ENCODE peak calls at places on chromosomes 12 and 14, in five cellular contexts. One of them, this sample, is unnamed.

GRCh38 chr14:100295376-100296105 is 10.7 kb downstream of the SLC25A29 start:
- DNase-seq in gastrocnemius medialis: peak; percentile 10
- DNase-seq in A549: no peak
- DNase-seq in Peyer's patch: no peak
- DNase-seq in IMR-90: no peak
- DNase-seq in this sample: peak; percentile 19

GRCh38 chr12:15698377-15698867 is 90.8 kb downstream of the EPS8 start:
- DNase-seq in gastrocnemius medialis: peak; percentile 13
- DNase-seq in A549: no peak
- DNase-seq in Peyer's patch: no peak
- DNase-seq in IMR-90: no peak
- DNase-seq in this sample: no peak

GRCh38 chr14:50935126-50936090 is 8.9 kb downstream of the PYGL start:
- DNase-seq in gastrocnemius medialis: no peak
- DNase-seq in A549: no peak
- DNase-seq in Peyer's patch: no peak
- DNase-seq in IMR-90: no peak
- DNase-seq in this sample: no peak

GRCh38 chr14:100416921-100417451 is 93.8 kb downstream of the SLC25A47 start:
- DNase-seq in gastrocnemius medialis: no peak
- DNase-seq in A549: peak; percentile 55
- DNase-seq in Peyer's patch: peak; percentile 53
- DNase-seq in IMR-90: peak; percentile 83
- DNase-seq in this sample: no peak

GRCh38 chr14:98937021-98937420 is 335.0 kb downstream of the BCL11B start:
- DNase-seq in gastrocnemius medialis: no peak
- DNase-seq in A549: no peak
- DNase-seq in Peyer's patch: no peak
- DNase-seq in IMR-90: no peak
- DNase-seq in this sample: no peak

GRCh38 chr12:50224026-50224692 is 57.0 kb upstream of the CERS5 start:
- DNase-seq in gastrocnemius medialis: peak; percentile 33
- DNase-seq in A549: peak; percentile 63
- DNase-seq in Peyer's patch: peak; percentile 67
- DNase-seq in IMR-90: peak; percentile 61
- DNase-seq in this sample: no peak

GRCh38 chr12:109182041-109182839 is 65.9 kb downstream of the ACACB start:
- DNase-seq in gastrocnemius medialis: no peak
- DNase-seq in A549: no peak
- DNase-seq in Peyer's patch: no peak
- DNase-seq in IMR-90: no peak
- DNase-seq in this sample: no peak

GRCh38 chr14:60101801-60102200 is 10.1 kb downstream of the PCNX4 start:
- DNase-seq in gastrocnemius medialis: no peak
- DNase-seq in A549: no peak
- DNase-seq in Peyer's patch: no peak
- DNase-seq in IMR-90: peak; percentile 41
- DNase-seq in this sample: no peak

GRCh38 chr12:13222076-13222475 is 25.6 kb downstream of the EMP1 start:
- DNase-seq in gastrocnemius medialis: peak; percentile 26
- DNase-seq in A549: no peak
- DNase-seq in Peyer's patch: peak; percentile 78
- DNase-seq in IMR-90: no peak
- DNase-seq in this sample: peak; percentile 30

GRCh38 chr12:98053202-98053601 is 462.2 kb upstream of the TMPO start:
- DNase-seq in gastrocnemius medialis: no peak
- DNase-seq in A549: no peak
- DNase-seq in Peyer's patch: no peak
- DNase-seq in IMR-90: no peak
- DNase-seq in this sample: no peak

GRCh38 chr14:61710853-61711817 is 15.8 kb downstream of the HIF1A start:
- DNase-seq in gastrocnemius medialis: no peak
- DNase-seq in A549: no peak
- DNase-seq in Peyer's patch: no peak
- DNase-seq in IMR-90: no peak
- DNase-seq in this sample: no peak

GRCh38 chr12:85713368-85713767 is 122.8 kb downstream of the RASSF9 start:
- DNase-seq in gastrocnemius medialis: no peak
- DNase-seq in A549: no peak
- DNase-seq in Peyer's patch: no peak
- DNase-seq in IMR-90: no peak
- DNase-seq in this sample: no peak

GRCh38 chr14:104971447-104972240 is 6.5 kb downstream of the AHNAK2 start:
- DNase-seq in gastrocnemius medialis: no peak
- DNase-seq in A549: no peak
- DNase-seq in Peyer's patch: no peak
- DNase-seq in IMR-90: no peak
- DNase-seq in this sample: peak; percentile 57

GRCh38 chr12:1346126-1346525 is 248.3 kb downstream of the FBXL14 start:
- DNase-seq in gastrocnemius medialis: no peak
- DNase-seq in A549: no peak
- DNase-seq in Peyer's patch: no peak
- DNase-seq in IMR-90: peak; percentile 62
- DNase-seq in this sample: no peak

GRCh38 chr12:1618489-1618888 is 10.5 kb upstream of the WNT5B start:
- DNase-seq in gastrocnemius medialis: no peak
- DNase-seq in A549: no peak
- DNase-seq in Peyer's patch: no peak
- DNase-seq in IMR-90: peak; percentile 26
- DNase-seq in this sample: no peak

GRCh38 chr12:41521872-41522379 is 333.8 kb downstream of the PDZRN4 start:
- DNase-seq in gastrocnemius medialis: no peak
- DNase-seq in A549: no peak
- DNase-seq in Peyer's patch: no peak
- DNase-seq in IMR-90: peak; percentile 87
- DNase-seq in this sample: no peak

GRCh38 chr14:63644741-63645140 is 3.1 kb upstream of the WDR89 start:
- DNase-seq in gastrocnemius medialis: no peak
- DNase-seq in A549: no peak
- DNase-seq in Peyer's patch: no peak
- DNase-seq in IMR-90: no peak
- DNase-seq in this sample: no peak

GRCh38 chr14:23326491-23327332 is 5.5 kb downstream of the PABPN1 start:
- DNase-seq in gastrocnemius medialis: no peak
- DNase-seq in A549: no peak
- DNase-seq in Peyer's patch: no peak
- DNase-seq in IMR-90: no peak
- DNase-seq in this sample: no peak

GRCh38 chr12:401235-402126 is at the start of gene CCDC77:
- DNase-seq in gastrocnemius medialis: peak; percentile 92
- DNase-seq in A549: peak; percentile 78
- DNase-seq in Peyer's patch: peak; percentile 96
- DNase-seq in IMR-90: peak; percentile 88
- DNase-seq in this sample: peak; percentile 91

GRCh38 chr12:22321018-22321605 is 13.4 kb downstream of the ST8SIA1 start:
- DNase-seq in gastrocnemius medialis: no peak
- DNase-seq in A549: no peak
- DNase-seq in Peyer's patch: no peak
- DNase-seq in IMR-90: no peak
- DNase-seq in this sample: no peak

GRCh38 chr12:132469423-132469822 is 20.5 kb upstream of the FBRSL1 start:
- DNase-seq in gastrocnemius medialis: no peak
- DNase-seq in A549: no peak
- DNase-seq in Peyer's patch: no peak
- DNase-seq in IMR-90: no peak
- DNase-seq in this sample: no peak

GRCh38 chr12:28374556-28374955 is 184.3 kb downstream of the CCDC91 start:
- DNase-seq in gastrocnemius medialis: no peak
- DNase-seq in A549: no peak
- DNase-seq in Peyer's patch: no peak
- DNase-seq in IMR-90: peak; percentile 74
- DNase-seq in this sample: no peak

GRCh38 chr12:124510301-124510970 is 57.0 kb downstream of the NCOR2 start:
- DNase-seq in gastrocnemius medialis: peak; percentile 79
- DNase-seq in A549: no peak
- DNase-seq in Peyer's patch: no peak
- DNase-seq in IMR-90: no peak
- DNase-seq in this sample: no peak

GRCh38 chr12:111792155-111792876 is 25.6 kb downstream of the ALDH2 start:
- DNase-seq in gastrocnemius medialis: peak; percentile 70
- DNase-seq in A549: no peak
- DNase-seq in Peyer's patch: peak; percentile 85
- DNase-seq in IMR-90: peak; percentile 41
- DNase-seq in this sample: peak; percentile 80

GRCh38 chr14:57746563-57746962 is 119.3 kb downstream of the SLC35F4 start:
- DNase-seq in gastrocnemius medialis: no peak
- DNase-seq in A549: no peak
- DNase-seq in Peyer's patch: no peak
- DNase-seq in IMR-90: no peak
- DNase-seq in this sample: no peak

GRCh38 chr14:24710403-24711063 is 76.5 kb upstream of the GZMB start:
- DNase-seq in gastrocnemius medialis: peak; percentile 19
- DNase-seq in A549: peak; percentile 26
- DNase-seq in Peyer's patch: peak; percentile 83
- DNase-seq in IMR-90: peak; percentile 59
- DNase-seq in this sample: peak; percentile 40

GRCh38 chr14:51792819-51793218 is 67.6 kb upstream of the GNG2 start:
- DNase-seq in gastrocnemius medialis: no peak
- DNase-seq in A549: no peak
- DNase-seq in Peyer's patch: no peak
- DNase-seq in IMR-90: peak; percentile 84
- DNase-seq in this sample: no peak

GRCh38 chr14:106436310-106436905 is 910.0 kb downstream of the TMEM121 start:
- DNase-seq in gastrocnemius medialis: no peak
- DNase-seq in A549: peak; percentile 3
- DNase-seq in Peyer's patch: peak; percentile 61
- DNase-seq in IMR-90: no peak
- DNase-seq in this sample: no peak

GRCh38 chr12:31589896-31590729 is 823 bp downstream of the DENND5B start:
- DNase-seq in gastrocnemius medialis: peak; percentile 69
- DNase-seq in A549: peak; percentile 62
- DNase-seq in Peyer's patch: peak; percentile 87
- DNase-seq in IMR-90: peak; percentile 58
- DNase-seq in this sample: peak; percentile 71

GRCh38 chr12:83197483-83197914 is 510.8 kb downstream of the TMTC2 start:
- DNase-seq in gastrocnemius medialis: no peak
- DNase-seq in A549: no peak
- DNase-seq in Peyer's patch: no peak
- DNase-seq in IMR-90: no peak
- DNase-seq in this sample: no peak

GRCh38 chr14:92993302-92993701 is 70.4 kb downstream of the CHGA start:
- DNase-seq in gastrocnemius medialis: no peak
- DNase-seq in A549: no peak
- DNase-seq in Peyer's patch: no peak
- DNase-seq in IMR-90: no peak
- DNase-seq in this sample: peak; percentile 60
- TF ChIP-seq POLR2A in gastrocnemius medialis: no peak
- TF ChIP-seq POLR2A in A549: no peak
- TF ChIP-seq POLR2A in Peyer's patch: no peak
- TF ChIP-seq POLR2A in IMR-90: no peak
- TF ChIP-seq POLR2A in this sample: no peak

GRCh38 chr12:5096241-5096880 is 52.7 kb downstream of the KCNA5 start:
- DNase-seq in gastrocnemius medialis: no peak
- DNase-seq in A549: no peak
- DNase-seq in Peyer's patch: no peak
- DNase-seq in IMR-90: peak; percentile 92
- DNase-seq in this sample: no peak
- TF ChIP-seq CTCF in gastrocnemius medialis: no peak
- TF ChIP-seq CTCF in A549: no peak
- TF ChIP-seq CTCF in Peyer's patch: no peak
- TF ChIP-seq CTCF in IMR-90: peak; percentile 53
- TF ChIP-seq CTCF in this sample: no peak

GRCh38 chr12:120590741-120591407 is 9.7 kb upstream of the POP5 start:
- DNase-seq in gastrocnemius medialis: no peak
- DNase-seq in A549: no peak
- DNase-seq in Peyer's patch: peak; percentile 84
- DNase-seq in IMR-90: no peak
- DNase-seq in this sample: no peak
- TF ChIP-seq POLR2A in gastrocnemius medialis: no peak
- TF ChIP-seq POLR2A in A549: no peak
- TF ChIP-seq POLR2A in Peyer's patch: no peak
- TF ChIP-seq POLR2A in IMR-90: no peak
- TF ChIP-seq POLR2A in this sample: no peak

GRCh38 chr14:73783107-73783727 is 68.4 kb upstream of the PTGR2 start:
- DNase-seq in gastrocnemius medialis: no peak
- DNase-seq in A549: no peak
- DNase-seq in Peyer's patch: no peak
- DNase-seq in IMR-90: no peak
- DNase-seq in this sample: peak; percentile 40

GRCh38 chr14:73785336-73785833 is 66.2 kb upstream of the PTGR2 start:
- DNase-seq in gastrocnemius medialis: no peak
- DNase-seq in A549: no peak
- DNase-seq in Peyer's patch: peak; percentile 70
- DNase-seq in IMR-90: peak; percentile 93
- DNase-seq in this sample: no peak

GRCh38 chr14:73782623-73783022 is 68.4 kb upstream of the PNMA1 start:
- DNase-seq in gastrocnemius medialis: no peak
- DNase-seq in A549: no peak
- DNase-seq in Peyer's patch: no peak
- DNase-seq in IMR-90: no peak
- DNase-seq in this sample: no peak

GRCh38 chr14:73784988-73785313 is 66.7 kb upstream of the PTGR2 start:
- DNase-seq in gastrocnemius medialis: no peak
- DNase-seq in A549: no peak
- DNase-seq in Peyer's patch: no peak
- DNase-seq in IMR-90: no peak
- DNase-seq in this sample: no peak

DNA sequence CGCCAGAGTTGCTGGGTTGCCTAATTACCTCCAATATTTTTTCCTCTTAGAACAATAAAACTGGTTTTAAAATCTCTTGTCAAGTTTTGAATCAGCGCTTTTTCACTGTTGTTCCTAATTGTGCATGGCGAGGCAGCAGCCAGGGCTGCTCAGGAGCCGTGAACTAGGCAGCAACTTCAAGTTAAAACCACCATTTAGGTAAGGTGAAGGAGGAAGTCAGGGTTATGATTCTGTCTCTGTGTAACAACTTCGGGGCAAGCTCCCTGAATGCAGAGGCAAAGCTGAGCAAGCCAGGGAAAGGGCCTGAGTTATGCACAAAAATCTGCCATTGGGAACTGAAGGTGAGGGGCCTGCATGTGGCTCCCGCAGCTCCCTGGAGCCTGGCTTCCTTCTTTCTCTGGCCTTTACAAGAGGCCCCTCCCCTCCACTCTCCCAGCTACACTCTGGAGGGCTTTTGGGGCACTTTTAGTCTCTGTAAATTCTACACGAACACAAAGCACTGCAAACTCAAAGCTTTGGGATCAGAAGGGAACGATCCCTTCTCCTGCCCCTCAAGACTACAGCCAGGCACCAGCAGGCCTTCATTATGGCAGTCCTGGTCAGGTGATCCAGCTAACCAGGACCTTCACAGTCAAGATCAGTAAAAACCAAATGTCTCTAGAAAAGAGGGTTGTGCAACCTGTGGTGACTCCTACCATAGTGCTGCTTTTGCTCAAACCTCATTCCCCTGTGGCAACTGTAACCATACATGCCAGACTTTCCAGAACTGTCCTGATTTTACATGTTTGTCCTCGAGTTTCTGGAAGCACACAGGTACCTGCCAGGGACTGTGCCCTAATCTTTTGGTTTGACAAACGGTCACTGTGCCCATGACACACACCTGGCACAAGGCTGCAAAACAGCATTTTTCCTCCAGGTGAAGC is 67.3 kb upstream of the PTGR2 start:
- DNase-seq in gastrocnemius medialis: no peak
- DNase-seq in A549: no peak
- DNase-seq in Peyer's patch: no peak
- DNase-seq in IMR-90: peak; percentile 70
- DNase-seq in this sample: no peak
- TF ChIP-seq CTCF in gastrocnemius medialis: no peak
- TF ChIP-seq CTCF in A549: no peak
- TF ChIP-seq CTCF in Peyer's patch: peak; percentile 2
- TF ChIP-seq CTCF in IMR-90: no peak
- TF ChIP-seq CTCF in this sample: no peak

This sample was measured in heart left ventricle.